ENCODE peak calls at places on chromosomes 11 and 22, in eight cellular contexts. G is RPMI7951; Q is HEK293T; N is HS-5; R is CD8-positive, alpha-beta memory T cell; A is smooth muscle cell of the brain vasculature; B is AG09309; E is nephron progenitor cell. J is an unnamed sample.

GRCh38 chr11:104946907-104947306 is 21.5 kb downstream of the CASP4 start:
- DNase-seq in G (peak), Q (peak), N (peak), R (no peak), A (no peak), B (no peak), E (no peak), J (no peak)

GRCh38 chr11:97743205-97743742 is 1277.5 kb upstream of the CNTN5 start:
- DNase-seq in G (no peak), Q (no peak), N (no peak), R (no peak), A (no peak), B (no peak), E (no peak), J (no peak)

GRCh38 chr11:134661660-134662059 is 249.6 kb upstream of the B3GAT1 start:
- DNase-seq in G (no peak), Q (no peak), N (no peak), R (no peak), A (no peak), B (no peak), E (no peak), J (no peak)

GRCh38 chr22:42292726-42293520 is 22.5 kb upstream of the TCF20 start:
- DNase-seq in G (no peak), Q (no peak), N (no peak), R (no peak), A (no peak), B (no peak), E (no peak), J (no peak)

GRCh38 chr11:330694-331314 is 10.1 kb upstream of the IFITM3 start:
- DNase-seq in G (no peak), Q (no peak), N (no peak), R (no peak), A (no peak), B (no peak), E (no peak), J (no peak)

GRCh38 chr22:49963647-49964026 is 3.1 kb downstream of the PIM3 start:
- DNase-seq in G (no peak), Q (no peak), N (no peak), R (no peak), A (no peak), B (no peak), E (no peak), J (no peak)

GRCh38 chr11:128629516-128630106 is 42.3 kb upstream of the ETS1 start:
- DNase-seq in G (no peak), Q (no peak), N (no peak), R (no peak), A (no peak), B (no peak), E (no peak), J (no peak)

GRCh38 chr22:40552070-40552469 is 84.4 kb downstream of the MRTFA start:
- DNase-seq in G (no peak), Q (no peak), N (no peak), R (no peak), A (no peak), B (no peak), E (no peak), J (no peak)

GRCh38 chr11:27116684-27117083 is 76.1 kb downstream of the BBOX1 start:
- DNase-seq in G (peak), Q (peak), N (no peak), R (no peak), A (peak), B (peak), E (no peak), J (no peak)

GRCh38 chr11:5528495-5528894 is 12.0 kb upstream of the UBQLNL start:
- DNase-seq in G (no peak), Q (no peak), N (no peak), R (no peak), A (no peak), B (no peak), E (no peak), J (no peak)

GRCh38 chr11:1225386-1226225 is 2.7 kb downstream of the MUC5B start:
- DNase-seq in G (no peak), Q (no peak), N (no peak), R (no peak), A (no peak), B (no peak), E (no peak), J (no peak)

GRCh38 chr11:10809373-10810199 is 860 bp upstream of the EIF4G2 start:
- DNase-seq in G (peak), Q (no peak), N (peak), R (peak), A (peak), B (peak), E (peak), J (peak)

GRCh38 chr11:133082851-133083488 is 449.3 kb downstream of the OPCML start:
- DNase-seq in G (peak), Q (peak), N (no peak), R (no peak), A (no peak), B (no peak), E (peak), J (peak)

GRCh38 chr22:28917747-28918543 is 34.6 kb downstream of the ZNRF3 start:
- DNase-seq in G (no peak), Q (no peak), N (no peak), R (no peak), A (peak), B (no peak), E (peak), J (peak)

GRCh38 chr11:96393753-96394348 is 4.0 kb downstream of the JRKL start:
- DNase-seq in G (peak), Q (peak), N (no peak), R (no peak), A (peak), B (no peak), E (no peak), J (no peak)

GRCh38 chr11:67583319-67584204 is at the start of gene GSTP1:
- DNase-seq in G (peak), Q (peak), N (peak), R (peak), A (peak), B (peak), E (peak), J (peak)

GRCh38 chr11:20061766-20062165 is 98.5 kb downstream of the DBX1 start:
- DNase-seq in G (no peak), Q (no peak), N (no peak), R (no peak), A (no peak), B (no peak), E (no peak), J (no peak)

GRCh38 chr11:44747836-44748235 is 21.1 kb downstream of the TSPAN18 start:
- DNase-seq in G (no peak), Q (no peak), N (no peak), R (no peak), A (no peak), B (no peak), E (no peak), J (no peak)

GRCh38 chr11:405976-406795 is 8.6 kb downstream of the SIGIRR start:
- DNase-seq in G (no peak), Q (no peak), N (no peak), R (no peak), A (no peak), B (no peak), E (peak), J (no peak)

GRCh38 chr11:47551086-47551485 is 1.8 kb downstream of the CELF1 start:
- DNase-seq in G (peak), Q (peak), N (no peak), R (no peak), A (no peak), B (no peak), E (no peak), J (no peak)

GRCh38 chr11:9330387-9331384 is 16.3 kb upstream of the TMEM41B start:
- DNase-seq in G (peak), Q (no peak), N (peak), R (no peak), A (no peak), B (peak), E (no peak), J (no peak)

GRCh38 chr22:41256254-41256897 is 15.6 kb upstream of the CHADL start:
- DNase-seq in G (peak), Q (no peak), N (peak), R (no peak), A (peak), B (peak), E (no peak), J (no peak)

GRCh38 chr11:110606415-110606814 is 105.8 kb downstream of the ARHGAP20 start:
- DNase-seq in G (no peak), Q (peak), N (no peak), R (no peak), A (no peak), B (no peak), E (peak), J (no peak)

J was measured in head of caudate nucleus.